ENCODE peak calls at places on chromosome 2, in eight cellular contexts. Q, K, S, P, Z, X, A and Y are unnamed samples. For H3K9me3, the result is how much of the 10 kb centered on the place peaks cover.

GRCh38 chr2:233091595-233092375 is 31.6 kb downstream of the INPP5D start:
- DNase-seq in Q (no peak), K (no peak), S (no peak), P (peak), Z (no peak), X (peak), A (peak), Y (no peak)

GRCh38 chr2:145755019-145755837 is 1235.3 kb upstream of the ZEB2 start:
- DNase-seq in Q (no peak), K (no peak), S (no peak), P (no peak), Z (no peak), X (no peak), A (no peak), Y (no peak)

GRCh38 chr2:230928701-230929380 is 3.8 kb upstream of the GPR55 start:
- DNase-seq in Q (peak), K (no peak), S (peak), P (no peak), Z (no peak), X (peak), A (no peak), Y (no peak)

GRCh38 chr2:172114579-172114978 is 11.9 kb upstream of the DLX2 start:
- DNase-seq in Q (no peak), K (no peak), S (no peak), P (no peak), Z (no peak), X (no peak), A (no peak), Y (no peak)

GRCh38 chr2:176473177-176473576 is 203.9 kb downstream of the MTX2 start:
- DNase-seq in Q (no peak), K (peak), S (no peak), P (peak), Z (peak), X (no peak), A (no peak), Y (peak)

GRCh38 chr2:49801898-49802297 is 647.6 kb upstream of the FSHR start:
- DNase-seq in Q (no peak), K (no peak), S (no peak), P (no peak), Z (no peak), X (no peak), A (no peak), Y (no peak)

GRCh38 chr2:53515435-53516332 is 251.9 kb upstream of the CHAC2 start:
- DNase-seq in Q (no peak), K (no peak), S (no peak), P (peak), Z (no peak), X (no peak), A (no peak), Y (no peak)

GRCh38 chr2:29640360-29640759 is 281.0 kb downstream of the ALK start:
- DNase-seq in Q (no peak), K (no peak), S (no peak), P (no peak), Z (no peak), X (no peak), A (no peak), Y (no peak)

GRCh38 chr2:3725458-3726250 is 22.3 kb downstream of the DCDC2C start:
- DNase-seq in Q (no peak), K (no peak), S (no peak), P (no peak), Z (no peak), X (no peak), A (no peak), Y (no peak)

GRCh38 chr2:154203902-154204301 is 332.2 kb downstream of the GALNT13 start:
- DNase-seq in Q (no peak), K (no peak), S (no peak), P (no peak), Z (no peak), X (no peak), A (no peak), Y (no peak)

GRCh38 chr2:211144078-211144477 is 587.7 kb downstream of the CPS1 start:
- DNase-seq in Q (no peak), K (no peak), S (no peak), P (peak), Z (no peak), X (no peak), A (no peak), Y (no peak)

GRCh38 chr2:67877281-67877680 is 185.5 kb downstream of the C1D start:
- DNase-seq in Q (no peak), K (no peak), S (no peak), P (no peak), Z (no peak), X (no peak), A (no peak), Y (no peak)

GRCh38 chr2:188269004-188269403 is 22.7 kb upstream of the GULP1 start:
- DNase-seq in Q (no peak), K (no peak), S (no peak), P (no peak), Z (no peak), X (no peak), A (no peak), Y (no peak)

GRCh38 chr2:35343135-35343534 is 1012.4 kb upstream of the CRIM1 start:
- DNase-seq in Q (no peak), K (no peak), S (no peak), P (no peak), Z (no peak), X (no peak), A (no peak), Y (no peak)

GRCh38 chr2:241482126-241482525 is 26.3 kb downstream of the STK25 start:
- DNase-seq in Q (no peak), K (no peak), S (no peak), P (no peak), Z (no peak), X (no peak), A (no peak), Y (no peak)

GRCh38 chr2:104563398-104564024 is 290.4 kb upstream of the POU3F3 start:
- DNase-seq in Q (no peak), K (no peak), S (no peak), P (no peak), Z (no peak), X (no peak), A (no peak), Y (no peak)

GRCh38 chr2:66679422-66679821 is 244.5 kb downstream of the MEIS1 start:
- DNase-seq in Q (no peak), K (no peak), S (no peak), P (no peak), Z (no peak), X (no peak), A (no peak), Y (no peak)

GRCh38 chr2:196983934-196984333 is 57.4 kb upstream of the PGAP1 start:
- DNase-seq in Q (no peak), K (no peak), S (no peak), P (peak), Z (no peak), X (no peak), A (no peak), Y (no peak)

GRCh38 chr2:221600388-221600787 is 28.3 kb upstream of the EPHA4 start:
- DNase-seq in Q (no peak), K (no peak), S (no peak), P (no peak), Z (no peak), X (no peak), A (no peak), Y (no peak)

GRCh38 chr2:216229488-216229887 is 120.3 kb downstream of the XRCC5 start:
- DNase-seq in Q (no peak), K (no peak), S (no peak), P (no peak), Z (no peak), X (no peak), A (no peak), Y (no peak)

GRCh38 chr2:5387421-5387820 is 304.8 kb upstream of the SOX11 start:
- DNase-seq in Q (no peak), K (no peak), S (no peak), P (no peak), Z (no peak), X (no peak), A (no peak), Y (no peak)

GRCh38 chr2:111046670-111047069 is 74.0 kb upstream of the BCL2L11 start:
- DNase-seq in Q (no peak), K (no peak), S (no peak), P (no peak), Z (no peak), X (no peak), A (no peak), Y (no peak)

GRCh38 chr2:101608411-101609317 is 88.8 kb upstream of the MAP4K4 start:
- DNase-seq in Q (no peak), K (no peak), S (no peak), P (no peak), Z (no peak), X (no peak), A (no peak), Y (no peak)

GRCh38 chr2:120231564-120231973 is 8.4 kb upstream of the TMEM185B start:
- DNase-seq in Q (no peak), K (no peak), S (no peak), P (no peak), Z (no peak), X (no peak), A (no peak), Y (no peak)

GRCh38 chr2:188983427-188984101 is 9.4 kb downstream of the COL3A1 start:
- DNase-seq in Q (no peak), K (no peak), S (no peak), P (peak), Z (no peak), X (no peak), A (no peak), Y (no peak)

GRCh38 chr2:138335036-138335435 is 166.5 kb upstream of the SPOPL start:
- DNase-seq in Q (no peak), K (no peak), S (no peak), P (peak), Z (no peak), X (no peak), A (no peak), Y (no peak)

GRCh38 chr2:237623428-237624403 is 3.7 kb upstream of the LRRFIP1 start:
- DNase-seq in Q (no peak), K (no peak), S (no peak), P (no peak), Z (no peak), X (no peak), A (peak), Y (no peak)

GRCh38 chr2:25254961-25255360 is 86.6 kb upstream of the POMC start:
- DNase-seq in Q (no peak), K (no peak), S (no peak), P (no peak), Z (no peak), X (no peak), A (no peak), Y (no peak)

GRCh38 chr2:119485336-119486110 is 38.8 kb downstream of the SCTR start:
- DNase-seq in Q (no peak), K (peak), S (no peak), P (no peak), Z (peak), X (no peak), A (no peak), Y (no peak)

GRCh38 chr2:14530506-14530905 is 102.0 kb upstream of the LRATD1 start:
- DNase-seq in Q (no peak), K (no peak), S (no peak), P (no peak), Z (no peak), X (no peak), A (no peak), Y (no peak)

GRCh38 chr2:141105763-141106162 is 1025.1 kb downstream of the LRP1B start:
- DNase-seq in Q (no peak), K (no peak), S (no peak), P (no peak), Z (no peak), X (no peak), A (no peak), Y (no peak)

GRCh38 chr2:226057914-226058313 is 658.4 kb downstream of the NYAP2 start:
- DNase-seq in Q (no peak), K (no peak), S (no peak), P (no peak), Z (no peak), X (no peak), A (no peak), Y (no peak)

GRCh38 chr2:148565272-148565894 is 79.2 kb upstream of the EPC2 start:
- DNase-seq in Q (no peak), K (no peak), S (no peak), P (peak), Z (no peak), X (no peak), A (no peak), Y (no peak)

DNA sequence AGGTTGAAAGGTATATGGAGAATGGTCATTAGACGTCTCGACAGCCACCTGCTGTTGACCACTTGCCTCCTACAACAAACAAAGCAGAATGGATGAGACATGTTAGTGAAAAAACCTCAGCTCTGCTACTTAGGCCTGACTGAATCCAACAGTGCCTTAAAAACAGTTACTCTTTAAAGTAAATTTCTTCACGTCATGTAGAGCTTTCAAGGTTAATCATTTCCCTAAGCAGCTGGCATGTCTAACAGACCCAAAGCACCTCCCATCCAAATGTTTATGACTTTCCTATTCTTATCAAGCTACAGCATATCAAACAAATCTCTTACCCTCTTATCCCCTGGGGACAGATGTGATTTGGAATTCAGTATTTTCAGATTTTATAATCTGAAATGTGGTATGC is 75.6 kb upstream of the ITGB6 start:
- DNase-seq in Q (no peak), K (no peak), S (no peak), P (no peak), Z (no peak), X (no peak), A (no peak), Y (no peak)
- H3K9me3 ChIP-seq in Q (under half), K (under half), S (under half), P (under half), Z (under half), X (under half), A (under half), Y (under half)

DNA sequence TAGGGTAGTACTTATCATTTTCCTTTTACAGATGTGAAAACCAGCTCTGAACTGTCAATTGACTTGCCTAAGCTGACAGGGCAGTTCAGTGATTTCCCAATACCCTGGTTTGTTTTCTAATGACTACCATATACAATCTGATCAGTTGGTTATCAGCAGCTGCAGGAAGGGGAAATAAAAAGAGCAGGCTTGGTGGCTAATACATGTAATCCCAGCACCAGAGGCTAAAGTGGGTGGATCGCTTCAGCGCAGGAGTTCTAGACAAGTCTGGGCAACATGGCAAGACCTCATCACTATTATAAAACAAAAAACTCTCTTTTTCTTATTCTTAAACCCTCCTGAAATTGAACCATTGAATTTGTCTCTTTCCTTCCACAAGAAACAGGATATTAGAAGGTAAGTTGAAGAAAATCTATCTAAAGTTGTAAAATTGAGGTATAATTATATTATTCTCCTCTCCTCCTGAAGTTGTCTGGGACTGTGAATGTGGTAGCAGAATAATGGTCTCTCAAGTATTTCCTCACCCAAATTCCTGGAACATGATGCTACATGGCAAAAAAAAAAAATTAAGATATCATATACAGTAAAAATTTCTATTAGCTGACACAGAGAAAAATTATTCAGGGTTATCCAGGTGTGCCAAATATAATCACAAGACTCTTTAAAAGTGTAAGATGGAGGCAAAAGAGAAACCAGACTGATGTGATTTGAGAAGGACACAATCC is 1441.6 kb downstream of the SUCLG1 start:
- DNase-seq in Q (no peak), K (no peak), S (no peak), P (peak), Z (no peak), X (no peak), A (no peak), Y (no peak)
- H3K9me3 ChIP-seq in Q (under half), K (under half), S (under half), P (under half), Z (under half), X (under half), A (under half), Y (under half)

DNA sequence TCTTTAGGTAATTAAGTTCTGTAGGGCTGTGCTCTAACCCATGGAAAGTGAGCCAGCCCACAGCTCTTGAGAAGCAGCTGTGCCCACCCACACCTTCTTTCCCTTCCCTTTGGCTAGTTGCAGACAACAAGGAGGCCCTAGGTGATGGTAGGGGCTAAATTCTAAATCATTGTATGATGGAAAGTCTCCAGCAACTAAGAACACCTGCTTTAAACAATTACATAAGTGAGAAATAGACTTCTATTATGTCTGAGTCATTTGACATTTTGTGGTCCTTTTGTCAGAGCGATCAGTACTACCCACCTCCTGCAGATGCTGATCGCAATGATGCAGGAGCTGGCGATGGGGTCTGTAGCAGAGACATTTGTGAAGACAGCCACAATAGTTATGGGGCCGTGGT is 79.6 kb downstream of the TEX51 start:
- DNase-seq in Q (no peak), K (no peak), S (no peak), P (no peak), Z (no peak), X (no peak), A (no peak), Y (no peak)
- H3K9me3 ChIP-seq in Q (under half), K (under half), S (under half), P (under half), Z (under half), X (under half), A (under half), Y (under half)

DNA sequence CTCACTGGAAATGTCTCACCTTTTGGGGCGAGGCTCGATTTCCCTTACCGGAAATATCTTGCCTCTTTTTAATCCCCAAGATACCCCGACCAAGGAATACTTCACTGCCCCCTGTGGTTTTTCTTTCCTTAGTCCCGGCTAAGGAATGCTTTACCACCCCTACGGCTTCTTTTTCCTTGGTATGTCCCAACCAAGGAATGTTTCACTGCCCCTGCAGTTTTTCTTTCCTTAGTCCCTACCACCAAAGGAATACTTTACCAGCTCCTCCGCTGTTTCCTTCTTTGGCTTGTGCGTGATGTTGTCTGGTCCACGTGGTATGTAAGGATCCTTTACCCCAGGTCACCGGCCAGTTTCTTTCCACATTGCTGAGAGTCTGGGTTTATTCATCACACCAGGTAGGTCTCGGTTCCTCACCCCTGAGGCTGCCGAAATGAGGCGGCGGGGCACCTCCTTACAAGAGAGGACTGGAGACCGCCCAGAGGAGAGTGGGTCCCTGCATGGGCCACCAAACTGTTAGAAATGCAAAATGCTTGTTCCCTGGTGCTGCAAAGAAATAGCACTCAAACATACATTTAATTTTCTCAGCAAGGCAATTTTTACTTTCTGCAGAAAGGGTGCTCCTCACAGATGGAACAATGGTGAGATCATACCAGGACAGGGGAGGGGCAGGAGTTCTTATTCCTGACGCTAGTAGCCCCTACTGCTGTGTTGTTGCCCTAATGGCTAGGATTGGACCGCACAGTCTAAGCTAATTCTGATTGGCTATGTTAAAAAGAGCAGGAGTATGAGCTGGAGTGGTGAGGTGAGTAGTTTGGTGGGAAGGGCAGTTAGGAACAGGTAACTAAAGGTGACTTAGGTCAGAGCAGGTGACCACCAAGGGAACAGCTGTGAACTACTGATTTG is 33.4 kb upstream of the CLASP1 start:
- DNase-seq in Q (no peak), K (no peak), S (no peak), P (no peak), Z (no peak), X (no peak), A (no peak), Y (no peak)
- H3K9me3 ChIP-seq in Q (under half), K (under half), S (under half), P (under half), Z (under half), X (under half), A (under half), Y (under half)

GRCh38 chr2:239817011-239817490 is 208.1 kb downstream of the NDUFA10 start:
- DNase-seq in Q (no peak), K (no peak), S (peak), P (no peak), Z (no peak), X (peak), A (peak), Y (no peak)
- H3K9me3 ChIP-seq in Q (under half), K (under half), S (under half), P (under half), Z (under half), X (under half), A (under half), Y (under half)

GRCh38 chr2:239574054-239574433 is 173.2 kb upstream of the HDAC4 start:
- DNase-seq in Q (no peak), K (no peak), S (no peak), P (no peak), Z (no peak), X (peak), A (peak), Y (no peak)
- H3K9me3 ChIP-seq in Q (under half), K (under half), S (under half), P (under half), Z (under half), X (under half), A (under half), Y (under half)

DNA sequence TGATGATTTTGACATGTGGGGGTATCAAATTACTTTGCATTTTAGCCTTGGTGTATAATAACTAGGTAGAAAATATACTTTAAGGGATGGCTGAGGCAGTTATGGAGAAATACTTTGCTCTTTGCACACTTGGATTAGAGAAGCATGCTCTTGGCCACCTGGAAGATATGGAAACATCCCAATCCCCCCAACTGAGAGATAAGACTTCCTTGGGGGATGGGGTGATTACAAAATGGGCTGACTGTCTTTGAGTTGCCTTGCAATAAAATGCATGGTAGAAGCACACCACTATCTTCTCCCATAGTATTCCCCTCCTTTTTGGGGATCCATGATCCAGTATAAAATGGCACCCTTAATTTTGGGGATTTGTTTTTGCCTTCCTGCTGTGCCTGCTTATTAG is 15.1 kb upstream of the FAM98A start:
- DNase-seq in Q (no peak), K (no peak), S (no peak), P (peak), Z (no peak), X (no peak), A (no peak), Y (no peak)
- H3K9me3 ChIP-seq in Q (under half), K (under half), S (under half), P (under half), Z (under half), X (under half), A (under half), Y (under half)